ENCODE peak calls at places on chromosomes 11 and 22, in five cellular contexts. X, R, B, U and S are unnamed samples.

GRCh38 chr11:21564813-21565212 is 628.1 kb upstream of the ANO5 start:
- DNase-seq in R (no peak), X (peak; percentile 0), B (no peak), U (no peak), S (no peak)

GRCh38 chr11:17985517-17985916 is 27.3 kb downstream of the SERGEF start:
- DNase-seq in R (peak; percentile 54), X (peak; percentile 37), U (no peak), B (no peak), S (peak; percentile 15)

GRCh38 chr11:126992065-126992803 is 8.3 kb downstream of the KIRREL3 start:
- DNase-seq in R (no peak), B (peak; percentile 91), U (no peak), X (peak; percentile 39), S (peak; percentile 100)

GRCh38 chr22:45398214-45398613 is 15.2 kb downstream of the SMC1B start:
- DNase-seq in R (no peak), X (no peak), U (no peak), B (no peak), S (no peak)

GRCh38 chr22:50702821-50703725 is 30.4 kb downstream of the SHANK3 start:
- DNase-seq in R (no peak), X (no peak), B (no peak), U (no peak), S (no peak)

GRCh38 chr11:11842426-11843008 is 745 bp downstream of the USP47 start:
- DNase-seq in X (peak; percentile 88), U (no peak), B (peak; percentile 61), R (peak; percentile 76), S (peak; percentile 86)

GRCh38 chr22:21726650-21727049 is 8.9 kb downstream of the YPEL1 start:
- DNase-seq in R (peak; percentile 38), X (no peak), B (no peak), U (no peak), S (peak; percentile 20)

GRCh38 chr11:88555829-88556202 is 218.3 kb upstream of the CTSC start:
- DNase-seq in X (peak; percentile 25), B (peak; percentile 48), U (no peak), R (peak; percentile 13), S (peak; percentile 88)